ENCODE peak calls at places on chromosomes 2 and 18, in four cellular contexts. P, B, A and X are unnamed samples.
A peak's percentile ranks its signal among the peaks of the same experiment; 100 is the strongest.

GRCh38 chr2:66576381-66577330 is 141.7 kb downstream of the MEIS1 start:
- DNase-seq in B (peak; percentile 27), A (no peak), P (no peak), X (peak; percentile 58)

GRCh38 chr18:61466736-61467135 is 133.5 kb downstream of the CDH20 start:
- DNase-seq in B (no peak), A (no peak), P (no peak), X (no peak)

GRCh38 chr18:21997207-21998143 is 171.9 kb upstream of the GATA6 start:
- DNase-seq in B (no peak), A (peak; percentile 20), P (peak; percentile 49), X (peak; percentile 69)

GRCh38 chr2:153163055-153163454 is 315.5 kb downstream of the RPRM start:
- DNase-seq in B (no peak), P (peak; percentile 15), A (no peak), X (peak; percentile 7)

GRCh38 chr18:48675330-48675761 is 136.5 kb downstream of the CTIF start:
- DNase-seq in P (peak; percentile 75), A (peak; percentile 90), B (peak; percentile 88), X (peak; percentile 91)

GRCh38 chr2:69196327-69197117 is 183.5 kb downstream of the ANTXR1 start:
- DNase-seq in A (no peak), B (no peak), P (no peak), X (peak; percentile 85)

GRCh38 chr2:98444436-98445166 is at the start of gene INPP4A:
- DNase-seq in P (peak; percentile 85), B (peak; percentile 76), A (peak; percentile 75), X (peak; percentile 72)

GRCh38 chr2:201174687-201175086 is 8.3 kb upstream of the CASP10 start:
- DNase-seq in P (no peak), A (no peak), B (no peak), X (no peak)

GRCh38 chr2:46716806-46717732 is 198.5 kb downstream of the MCFD2 start:
- DNase-seq in B (no peak), A (no peak), P (no peak), X (peak; percentile 57)

GRCh38 chr2:46666044-46666662 is 186.8 kb downstream of the TMEM247 start:
- DNase-seq in P (no peak), A (peak; percentile 85), B (peak; percentile 70), X (no peak)

GRCh38 chr2:190947711-190948251 is 66.2 kb downstream of the STAT1 start:
- DNase-seq in A (no peak), B (no peak), P (no peak), X (peak; percentile 76)

GRCh38 chr2:69214898-69215297 is 172.1 kb downstream of the GFPT1 start:
- DNase-seq in P (no peak), A (peak; percentile 64), B (no peak), X (peak; percentile 72)

GRCh38 chr2:133566967-133567645 is 1.2 kb downstream of the NCKAP5 start:
- DNase-seq in B (peak; percentile 43), A (peak; percentile 58), P (no peak), X (peak; percentile 77)

GRCh38 chr2:134634054-134634630 is 84.7 kb downstream of the TMEM163 start:
- DNase-seq in A (no peak), B (no peak), P (no peak), X (no peak)

GRCh38 chr18:36649205-36649604 is 179.6 kb downstream of the TPGS2 start:
- DNase-seq in B (no peak), A (no peak), P (no peak), X (no peak)

GRCh38 chr18:79901665-79902064 is 49.8 kb downstream of the SLC66A2 start:
- DNase-seq in B (no peak), A (no peak), P (no peak), X (no peak)

GRCh38 chr2:101232770-101233169 is 19.9 kb upstream of the CNOT11 start:
- DNase-seq in P (no peak), B (no peak), A (no peak), X (no peak)

GRCh38 chr2:148282201-148282600 is 261.3 kb downstream of the MBD5 start:
- DNase-seq in A (no peak), B (no peak), P (no peak), X (peak; percentile 70)

GRCh38 chr2:47043142-47043890 is 111.8 kb downstream of the STPG4 start:
- DNase-seq in B (peak; percentile 78), P (no peak), A (peak; percentile 78), X (peak; percentile 96)

GRCh38 chr2:86054539-86055082 is 51.1 kb downstream of the POLR1A start:
- DNase-seq in P (no peak), A (no peak), B (no peak), X (no peak)

GRCh38 chr2:191917430-191917881 is 70.6 kb upstream of the CAVIN2 start:
- DNase-seq in P (no peak), B (no peak), A (no peak), X (no peak)

GRCh38 chr18:55841314-55841713 is 253.3 kb upstream of the TCF4 start:
- DNase-seq in A (no peak), B (no peak), P (no peak), X (no peak)

GRCh38 chr18:53458944-53459580 is 765.4 kb downstream of the MBD2 start:
- DNase-seq in A (peak; percentile 8), B (no peak), P (no peak), X (no peak)

GRCh38 chr18:25467226-25468065 is 115.5 kb upstream of the ZNF521 start:
- DNase-seq in P (no peak), A (peak; percentile 67), B (peak; percentile 84), X (no peak)

GRCh38 chr18:12882416-12882815 is 1.6 kb downstream of the PTPN2 start:
- DNase-seq in P (no peak), B (no peak), A (no peak), X (no peak)

GRCh38 chr2:172667926-172668325 is 67.7 kb upstream of the RAPGEF4 start:
- DNase-seq in B (no peak), P (no peak), A (no peak), X (no peak)

GRCh38 chr18:68438983-68439382 is 275.9 kb downstream of the TMX3 start:
- DNase-seq in P (no peak), A (no peak), B (peak; percentile 12), X (peak; percentile 89)

GRCh38 chr18:75128911-75129716 is 79.8 kb downstream of the PTGR3 start:
- DNase-seq in P (no peak), A (no peak), B (no peak), X (no peak)

GRCh38 chr2:127859712-127860085 is 1.7 kb upstream of the POLR2D start:
- DNase-seq in B (no peak), P (peak; percentile 73), A (no peak), X (no peak)

DNA sequence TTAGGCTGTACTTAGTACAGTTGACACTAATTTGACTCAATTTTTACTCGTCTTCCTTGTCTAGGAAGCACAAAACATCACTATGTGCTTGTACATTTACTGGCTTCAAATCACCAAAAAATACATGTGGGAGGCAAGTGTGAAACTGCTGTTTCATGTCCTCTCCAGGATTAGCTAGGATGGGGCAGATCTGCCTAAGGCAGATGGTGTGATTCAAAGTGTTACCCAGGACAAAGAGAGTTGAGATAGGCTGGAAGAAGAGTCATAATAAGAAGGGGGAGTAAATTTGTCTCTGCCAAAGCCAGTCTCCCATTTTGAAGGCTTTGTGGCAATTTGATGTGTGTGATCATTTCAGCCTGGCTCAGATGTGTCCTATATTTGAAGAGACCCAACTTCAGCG is 821.6 kb upstream of the ZEB2 start:
- DNase-seq in A (no peak), B (no peak), P (no peak), X (no peak)
- H3K4me3 ChIP-seq in A (no peak overlapping the region), B (no peak overlapping the region), P (no peak overlapping the region), X (no peak overlapping the region)

GRCh38 chr2:27263287-27264252 is 723 bp upstream of the SLC30A3 start:
- DNase-seq in P (peak; percentile 47), A (no peak), B (no peak), X (no peak)

GRCh38 chr2:27265536-27265870 is 2.7 kb upstream of the SLC30A3 start:
- DNase-seq in B (no peak), A (no peak), P (no peak), X (no peak)

GRCh38 chr2:27262379-27263286 is at the start of gene SLC30A3:
- DNase-seq in P (peak; percentile 87), B (peak; percentile 68), A (peak; percentile 68), X (peak; percentile 27)

GRCh38 chr2:27264253-27264752 is 1.5 kb upstream of the SLC30A3 start:
- DNase-seq in B (no peak), A (no peak), P (peak; percentile 22), X (no peak)

GRCh38 chr2:27264753-27265535 is 2.1 kb upstream of the SLC30A3 start:
- DNase-seq in P (peak; percentile 71), A (peak; percentile 71), B (peak; percentile 64), X (peak; percentile 36)
- TF ChIP-seq CTCF in P (peak; percentile 79), A (peak; percentile 57), B (peak; percentile 36), X (peak; percentile 25)

DNA sequence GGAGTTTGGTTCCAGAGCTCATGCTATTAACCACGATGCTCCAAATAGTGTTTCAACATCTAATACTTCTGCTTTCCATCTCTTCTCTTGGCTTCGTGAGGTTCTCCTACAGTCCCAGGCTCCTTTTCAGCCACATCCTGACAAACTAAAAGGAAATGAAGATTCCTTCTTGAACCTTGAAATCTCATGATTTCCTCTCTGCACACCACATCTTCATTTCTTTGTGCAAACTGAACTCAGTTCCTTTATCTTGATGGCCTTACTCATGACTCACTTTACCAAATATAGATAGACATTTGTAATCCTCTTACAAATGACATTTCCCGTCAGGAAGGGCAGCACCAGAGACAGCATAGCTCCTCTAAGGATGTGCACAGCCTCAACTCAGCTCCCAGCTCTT is 50.0 kb upstream of the ITGA4 start:
- DNase-seq in P (no peak), B (no peak), A (no peak), X (no peak)
- H3K4me3 ChIP-seq in P (no peak overlapping the region), B (no peak overlapping the region), A (no peak overlapping the region), X (no peak overlapping the region)

DNA sequence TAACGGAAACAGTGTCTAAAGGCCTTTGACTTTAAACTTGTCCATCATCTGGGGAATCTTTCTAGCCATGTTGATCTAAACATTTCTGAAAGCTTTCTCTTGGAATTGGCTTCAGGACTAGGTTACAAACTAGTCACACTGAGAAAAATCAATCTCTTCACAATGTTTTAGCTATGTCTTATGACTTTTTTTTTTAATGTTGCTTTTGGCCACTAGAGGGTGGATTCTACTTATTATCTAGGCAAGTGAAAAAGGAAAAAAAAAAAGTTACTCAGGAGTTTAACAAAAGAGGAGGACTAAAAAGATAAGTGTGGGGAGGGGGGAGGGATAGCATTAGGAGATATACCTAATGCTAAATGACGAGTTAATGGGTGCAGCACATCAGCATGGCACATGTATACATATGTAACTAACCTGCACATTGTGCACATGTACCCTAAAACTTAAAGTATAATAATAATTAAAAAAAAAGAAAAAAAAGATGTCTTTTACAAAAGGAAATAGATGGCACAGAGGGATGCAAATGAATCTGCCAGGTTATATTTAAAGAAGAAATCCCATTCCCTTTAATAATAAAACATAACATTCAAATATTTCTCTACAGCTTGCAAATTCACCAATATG is 160.4 kb upstream of the PID1 start:
- DNase-seq in A (no peak), P (peak; percentile 8), B (no peak), X (peak; percentile 83)
- TF ChIP-seq CTCF in A (peak; percentile 45), P (peak; percentile 72), B (peak; percentile 25), X (peak; percentile 50)